ENCODE peak calls at places on chromosomes 3 and 15, in five cellular contexts. F is suprapubic skin, X is psoas muscle, R is dorsolateral prefrontal cortex, Q is colonic mucosa. U is an unnamed sample.

GRCh38 chr3:119322021-119322522 is 27.9 kb downstream of the ARHGAP31 start:
- DNase-seq in F (no peak), Q (no peak), R (no peak), X (no peak), U (no peak)

GRCh38 chr3:72408983-72409779 is 439.1 kb downstream of the SHQ1 start:
- DNase-seq in X (no peak), Q (no peak), F (no peak), R (no peak), U (no peak)

GRCh38 chr3:158494657-158495056 is 76.3 kb upstream of the MLF1 start:
- DNase-seq in X (no peak), Q (no peak), R (no peak), F (no peak), U (no peak)

GRCh38 chr3:193909387-193909786 is 226.6 kb upstream of the HES1 start:
- DNase-seq in R (no peak), X (no peak), F (no peak), Q (no peak), U (no peak)

GRCh38 chr3:15359677-15360397 is 27.5 kb upstream of the SH3BP5 start:
- DNase-seq in R (no peak), Q (no peak), X (no peak), F (no peak), U (no peak)

GRCh38 chr15:45715528-45715927 is 80.7 kb downstream of the SQOR start:
- DNase-seq in Q (no peak), R (no peak), F (no peak), X (no peak), U (no peak)

GRCh38 chr3:186783070-186783730 is at the start of gene EIF4A2:
- DNase-seq in R (peak), Q (peak), X (peak), F (peak), U (peak)

GRCh38 chr15:68536331-68537095 is 42.3 kb upstream of the CORO2B start:
- DNase-seq in R (no peak), X (no peak), Q (no peak), F (no peak), U (no peak)

GRCh38 chr15:95018888-95019545 is 787.7 kb downstream of the MCTP2 start:
- DNase-seq in F (no peak), R (no peak), Q (no peak), X (no peak), U (no peak)

GRCh38 chr15:60574801-60575631 is 96.1 kb upstream of the ICE2 start:
- DNase-seq in X (no peak), Q (no peak), R (no peak), F (no peak), U (no peak)

GRCh38 chr15:60576515-60576914 is 97.6 kb upstream of the ICE2 start:
- DNase-seq in R (no peak), Q (no peak), X (no peak), F (no peak), U (no peak)

GRCh38 chr15:60572462-60573214 is 93.7 kb upstream of the ICE2 start:
- DNase-seq in F (no peak), R (no peak), X (no peak), Q (no peak), U (no peak)

GRCh38 chr15:60573936-60574335 is 95.0 kb upstream of the ICE2 start:
- DNase-seq in F (no peak), X (no peak), R (no peak), Q (no peak), U (no peak)

GRCh38 chr15:60575995-60576394 is 97.1 kb upstream of the ICE2 start:
- DNase-seq in Q (no peak), X (no peak), R (no peak), F (no peak), U (no peak)
- H3K27ac ChIP-seq in Q (no peak), X (no peak), R (no peak), F (no peak), U (no peak)

GRCh38 chr15:101121511-101122090 is 130.2 kb downstream of the CHSY1 start:
- DNase-seq in X (peak), Q (peak), F (peak), R (peak), U (peak)
- TF ChIP-seq CTCF in X (peak), Q (no peak), F (no peak), R (peak), U (no peak)

DNA sequence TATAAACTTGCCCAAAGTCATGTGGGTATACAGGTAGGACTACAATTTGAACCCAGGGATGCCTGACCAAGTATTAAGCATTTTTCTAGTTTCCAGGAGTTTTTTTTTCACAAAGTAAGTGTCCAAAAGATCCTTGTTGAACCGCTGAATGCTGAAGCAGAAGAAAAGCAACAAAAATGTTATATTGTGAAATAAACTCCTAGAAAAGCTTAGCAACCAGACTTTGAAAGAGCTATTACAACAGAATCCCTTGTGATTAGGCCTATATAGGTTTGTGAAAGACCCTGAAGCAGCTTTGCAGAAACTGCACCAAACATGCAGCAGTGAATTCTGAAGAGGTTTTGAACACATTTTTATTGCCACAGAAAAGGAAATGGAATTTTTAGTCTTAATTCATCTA is 236.8 kb downstream of the TUSC7 start:
- DNase-seq in X (no peak), F (no peak), R (no peak), Q (no peak), U (no peak)
- H3K27ac ChIP-seq in X (no peak), F (no peak), R (no peak), Q (no peak), U (no peak)

GRCh38 chr3:3689601-3690375 is 109.4 kb upstream of the LRRN1 start:
- DNase-seq in R (no peak), X (no peak), Q (no peak), F (no peak), U (no peak)
- TF ChIP-seq CTCF in R (no peak), X (no peak), Q (no peak), F (no peak), U (no peak)

DNA sequence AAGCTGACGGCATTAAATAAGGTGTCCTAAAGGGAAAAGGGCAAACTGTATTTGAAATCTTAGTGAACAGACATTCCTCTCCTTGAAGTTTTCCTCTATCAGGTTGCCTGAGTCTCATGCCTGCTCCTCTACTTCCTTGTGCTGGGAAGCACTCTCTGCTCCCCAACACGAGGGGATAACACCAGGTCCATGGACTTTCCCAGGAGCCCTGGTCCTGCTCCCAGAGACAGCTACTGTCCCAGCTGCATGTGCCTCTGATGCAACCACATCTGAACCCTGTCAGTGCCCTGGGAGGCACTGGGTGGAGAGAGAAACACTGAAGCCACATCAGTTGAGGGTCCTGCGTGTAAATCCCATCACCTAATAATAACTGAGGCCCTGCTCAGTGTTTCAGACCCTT is 7.4 kb downstream of the TLR9 start:
- DNase-seq in R (no peak), X (no peak), F (no peak), Q (no peak), U (no peak)
- H3K27ac ChIP-seq in R (no peak), X (peak), F (peak), Q (peak), U (no peak)

GRCh38 chr3:70972855-70973254 is 610.7 kb downstream of the FOXP1 start:
- DNase-seq in R (no peak), F (no peak), Q (no peak), X (no peak), U (no peak)
- TF ChIP-seq CTCF in R (no peak), F (no peak), Q (no peak), X (no peak), U (no peak)

GRCh38 chr15:71612869-71613268 is 197.5 kb upstream of the NR2E3 start:
- DNase-seq in Q (no peak), X (no peak), R (no peak), F (no peak), U (no peak)

GRCh38 chr15:71611721-71612016 is 198.7 kb upstream of the NR2E3 start:
- DNase-seq in R (no peak), F (no peak), Q (no peak), X (no peak), U (no peak)

GRCh38 chr15:71607383-71607782 is 203.0 kb upstream of the NR2E3 start:
- DNase-seq in X (no peak), F (no peak), Q (no peak), R (no peak), U (no peak)

GRCh38 chr15:71612066-71612715 is 198.2 kb upstream of the NR2E3 start:
- DNase-seq in Q (no peak), R (no peak), X (peak), F (no peak), U (no peak)

GRCh38 chr15:71610991-71611720 is 199.2 kb upstream of the NR2E3 start:
- DNase-seq in F (no peak), R (no peak), Q (no peak), X (no peak), U (no peak)
- H3K27ac ChIP-seq in F (no peak), R (no peak), Q (no peak), X (no peak), U (no peak)

GRCh38 chr3:43996379-43997301 is 245.0 kb upstream of the TOPAZ1 start:
- DNase-seq in X (no peak), F (no peak), R (no peak), Q (no peak), U (no peak)
- TF ChIP-seq CTCF in X (no peak), F (no peak), R (peak), Q (no peak), U (no peak)

GRCh38 chr3:128021768-128022372 is 30.4 kb upstream of the SEC61A1 start:
- DNase-seq in R (no peak), Q (no peak), X (no peak), F (no peak), U (no peak)
- H3K27ac ChIP-seq in R (no peak), Q (no peak), X (no peak), F (no peak), U (no peak)

DNA sequence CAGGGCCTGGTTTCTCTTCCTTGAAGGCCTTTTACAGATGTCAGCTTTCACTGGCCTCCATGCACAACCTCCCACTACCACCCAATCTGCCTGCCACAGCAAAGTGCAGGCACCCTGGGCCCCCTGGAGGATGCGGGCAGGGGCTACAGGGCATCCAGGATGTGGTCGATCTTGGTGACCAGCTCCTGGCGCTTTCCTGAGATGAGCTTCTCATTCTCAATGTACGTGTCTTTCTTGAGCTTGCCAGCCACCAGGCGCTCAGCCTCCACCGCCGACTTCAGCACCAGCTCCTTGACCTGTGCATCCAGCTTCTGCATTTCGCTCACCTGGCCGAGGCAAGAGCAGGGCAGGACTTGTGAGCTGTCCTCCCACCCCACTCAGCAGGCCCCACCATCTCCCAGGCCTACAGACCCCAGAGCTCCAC is 30.3 kb downstream of the RPN1 start:
- DNase-seq in R (no peak), Q (no peak), X (no peak), F (no peak), U (no peak)
- TF ChIP-seq CTCF in R (no peak), Q (no peak), X (no peak), F (no peak), U (no peak)

U was measured in coronary artery.